ENCODE peak calls at places on chromosomes 4 and X, in four cellular contexts. B, S, U and T are unnamed samples.
A peak's percentile ranks its signal among the peaks of the same experiment; 100 is the strongest.

GRCh38 chr4:183499797-183500196 is 5.1 kb upstream of the ING2 start:
- DNase-seq in B (no peak), S (no peak), U (no peak), T (no peak)

GRCh38 chr4:181807771-181808170 is 435.4 kb upstream of the TENM3 start:
- DNase-seq in B (no peak), S (no peak), U (no peak), T (no peak)

GRCh38 chrX:37684918-37685317 is 673 bp upstream of the XK start:
- DNase-seq in B (no peak), S (no peak), U (no peak), T (no peak)

GRCh38 chr4:71009796-71010588 is 16.5 kb downstream of the DCK start:
- DNase-seq in B (peak; percentile 61), S (no peak), U (no peak), T (peak; percentile 50)

GRCh38 chr4:127781303-127782024 is 658 bp upstream of the HSPA4L start:
- DNase-seq in B (no peak), S (peak; percentile 58), U (no peak), T (no peak)

GRCh38 chr4:136316961-136317360 is 1215.3 kb downstream of the PCDH18 start:
- DNase-seq in B (no peak), S (no peak), U (no peak), T (no peak)

GRCh38 chrX:41661366-41662095 is 27.2 kb upstream of the GPR34 start:
- DNase-seq in B (no peak), S (no peak), U (no peak), T (no peak)

GRCh38 chr4:69823481-69824186 is 36.3 kb downstream of the SULT1E1 start:
- DNase-seq in B (peak; percentile 47), S (no peak), U (no peak), T (no peak)

GRCh38 chr4:124933521-124933920 is 221.0 kb upstream of the ANKRD50 start:
- DNase-seq in B (no peak), S (no peak), U (no peak), T (no peak)

GRCh38 chr4:84887824-84888223 is 78.7 kb downstream of the WDFY3 start:
- DNase-seq in B (no peak), S (no peak), U (no peak), T (no peak)

GRCh38 chrX:117969337-117969736 is 147.3 kb downstream of the KLHL13 start:
- DNase-seq in B (no peak), S (no peak), U (no peak), T (no peak)

GRCh38 chr4:15714616-15715015 is 11.8 kb downstream of the BST1 start:
- DNase-seq in B (no peak), S (no peak), U (no peak), T (no peak)

GRCh38 chrX:40806511-40807220 is 71.3 kb upstream of the MED14 start:
- DNase-seq in B (no peak), S (no peak), U (no peak), T (no peak)

GRCh38 chr4:128600996-128601857 is 208.3 kb upstream of the JADE1 start:
- DNase-seq in B (no peak), S (peak; percentile 69), U (no peak), T (no peak)

GRCh38 chr4:176726803-176727202 is 65.9 kb downstream of the VEGFC start:
- DNase-seq in B (no peak), S (no peak), U (no peak), T (no peak)

GRCh38 chr4:122205687-122206086 is 53.6 kb downstream of the BLTP1 start:
- DNase-seq in B (no peak), S (no peak), U (no peak), T (no peak)

GRCh38 chrX:119686087-119686639 is 6.8 kb downstream of the SEPTIN6 start:
- DNase-seq in B (peak; percentile 79), S (no peak), U (no peak), T (no peak)

GRCh38 chr4:185470503-185471195 is 884 bp downstream of the CCDC110 start:
- DNase-seq in B (no peak), S (peak; percentile 68), U (peak; percentile 29), T (peak; percentile 16)

DNA sequence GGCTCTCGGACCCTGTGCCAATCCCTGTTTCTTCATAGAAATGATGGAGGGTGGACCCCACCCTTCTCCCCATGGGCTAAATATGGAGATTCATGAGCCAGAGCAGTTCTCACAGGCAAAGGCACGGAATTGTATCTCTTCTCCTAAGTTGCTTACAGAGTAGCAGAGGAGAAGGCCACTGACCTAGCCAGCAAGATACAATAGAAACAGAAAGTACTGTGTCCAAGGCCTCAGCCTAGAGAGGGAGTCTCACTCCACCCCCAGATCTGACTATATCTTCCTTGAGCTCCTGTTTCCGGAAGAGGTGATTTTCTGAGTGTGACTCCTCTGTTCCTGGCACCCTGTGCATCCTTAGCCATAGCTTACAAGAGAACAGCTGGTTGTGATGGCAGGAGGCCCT is at the start of gene FATE1:
- DNase-seq in B (no peak), S (no peak), U (no peak), T (no peak)
- TF ChIP-seq CTCF in B (no peak), S (no peak), U (no peak), T (no peak)

GRCh38 chr4:77065382-77065781 is 10.4 kb downstream of the CCNI start:
- DNase-seq in B (no peak), S (no peak), U (no peak), T (no peak)
- TF ChIP-seq CTCF in B (no peak), S (no peak), U (no peak), T (no peak)

GRCh38 chr4:53702334-53703266 is 111.3 kb upstream of the LNX1 start:
- DNase-seq in B (peak; percentile 93), S (peak; percentile 69), U (no peak), T (peak; percentile 47)
- TF ChIP-seq CTCF in B (peak; percentile 24), S (no peak), U (no peak), T (peak; percentile 15)

GRCh38 chrX:115960440-115961084 is 210.0 kb upstream of the AGTR2 start:
- DNase-seq in B (no peak), S (no peak), U (no peak), T (no peak)
- TF ChIP-seq CTCF in B (no peak), S (no peak), U (no peak), T (no peak)

DNA sequence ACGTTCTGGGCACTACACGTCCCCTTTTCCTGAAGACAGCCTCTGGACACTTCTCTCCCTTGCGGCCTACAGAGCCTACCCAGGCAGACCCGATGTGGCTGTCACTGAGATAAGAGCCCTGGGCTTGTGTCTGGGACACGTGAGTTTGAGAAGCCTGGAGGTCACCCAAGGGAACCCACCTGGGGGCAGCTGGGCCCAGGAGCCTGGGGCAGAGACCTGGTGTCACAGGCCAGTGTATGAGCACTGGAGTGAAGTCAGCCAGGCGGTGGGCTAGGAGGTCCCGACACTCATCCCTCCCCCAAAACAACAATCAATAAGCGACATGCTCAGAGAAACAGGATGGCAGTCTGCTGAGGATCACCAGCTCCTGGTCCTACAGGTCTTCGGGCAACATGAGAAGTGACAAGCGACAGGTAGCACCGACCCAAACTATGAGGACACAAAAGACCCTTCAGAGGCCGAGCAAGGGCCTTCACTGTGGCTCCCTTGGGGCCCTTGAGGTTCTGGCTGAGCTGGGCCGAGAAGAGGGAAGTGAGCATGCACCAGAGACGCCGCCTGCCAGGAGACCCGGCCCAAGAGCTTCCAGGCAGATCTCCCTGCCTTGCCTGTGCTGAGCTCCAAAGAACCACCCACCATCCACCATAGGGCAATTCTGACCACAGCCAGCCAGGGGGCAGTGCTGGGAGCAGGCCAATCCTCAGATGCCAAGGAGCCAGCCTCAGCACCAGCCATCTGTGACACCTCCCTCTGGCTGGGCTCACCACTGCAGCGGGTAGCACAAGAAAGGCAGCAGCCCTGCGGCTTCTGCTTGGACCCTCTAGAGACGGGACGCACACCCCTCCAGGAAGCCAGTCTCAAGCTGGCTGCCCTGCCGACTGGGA is 11.0 kb upstream of the DUSP9 start:
- DNase-seq in B (peak; percentile 19), S (no peak), U (no peak), T (peak; percentile 26)
- TF ChIP-seq CTCF in B (peak; percentile 29), S (no peak), U (no peak), T (peak; percentile 28)

DNA sequence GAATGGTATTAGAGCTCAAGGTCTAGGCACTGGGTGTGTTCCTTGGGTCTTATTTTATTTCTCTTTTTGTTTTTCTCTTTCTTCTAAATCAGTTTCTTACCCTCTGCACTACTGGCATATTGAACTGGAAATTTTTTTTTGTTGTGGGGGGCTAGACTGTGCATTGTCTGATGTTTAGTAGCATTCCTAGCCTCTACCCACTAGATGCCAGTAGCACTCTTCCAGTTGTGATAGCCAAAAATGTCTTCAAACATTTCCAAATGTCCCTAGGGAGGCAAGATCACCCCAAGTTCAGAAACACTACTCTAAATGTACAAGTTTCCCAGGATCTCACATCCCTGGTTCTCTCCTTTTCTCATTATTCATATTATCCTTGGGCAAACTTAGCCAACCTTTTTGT is 69.8 kb upstream of the AMOT start:
- DNase-seq in B (no peak), S (no peak), U (no peak), T (no peak)
- TF ChIP-seq CTCF in B (no peak), S (no peak), U (no peak), T (no peak)

DNA sequence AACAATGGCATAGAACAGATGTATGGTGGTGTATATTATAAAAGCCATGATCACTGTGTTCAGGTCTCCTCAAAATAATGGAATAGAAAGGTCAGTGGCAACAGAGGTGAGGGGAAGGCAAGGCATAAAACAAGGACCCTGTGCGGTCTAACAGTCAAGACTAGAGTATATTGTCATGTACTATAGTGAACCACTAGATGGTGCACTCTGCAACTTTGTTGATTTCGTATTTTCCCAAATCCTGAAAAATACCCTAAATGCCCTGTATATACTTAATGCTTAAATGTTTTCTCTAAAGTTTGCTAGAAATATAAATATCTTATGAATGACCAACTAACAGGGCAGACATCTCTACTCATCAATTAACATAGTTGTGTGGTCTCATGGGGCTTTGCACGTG is 453.0 kb downstream of the PCDH11X start:
- DNase-seq in B (no peak), S (no peak), U (no peak), T (peak; percentile 6)
- TF ChIP-seq CTCF in B (peak; percentile 5), S (no peak), U (peak; percentile 42), T (no peak)